ENCODE peak calls at places on chromosomes 1 and 21, in seven cellular contexts. K is fibroblast of pulmonary artery; O is cardiac muscle cell; H is CD8-positive, alpha-beta T cell; N is left ventricle myocardium inferior; S is kidney epithelial cell; E is lower leg skin. Y is an unnamed sample.

GRCh38 chr1:66542811-66543767 is 9.1 kb downstream of the SGIP1 start:
- DNase-seq in N (peak; percentile 72), K (peak; percentile 61), E (peak; percentile 91), H (no peak), O (peak; percentile 49), S (no peak), Y (peak; percentile 94)

GRCh38 chr1:204491653-204492052 is 3.0 kb downstream of the PIK3C2B start:
- DNase-seq in K (no peak), H (no peak), S (no peak), O (no peak), E (no peak), N (no peak), Y (no peak)

GRCh38 chr1:39992229-39992628 is 37.3 kb downstream of the MFSD2A start:
- DNase-seq in S (no peak), O (no peak), K (no peak), H (no peak), N (no peak), E (no peak), Y (no peak)

GRCh38 chr21:23936224-23936623 is 1671.1 kb downstream of the MRPL39 start:
- DNase-seq in K (peak; percentile 33), S (no peak), N (no peak), H (no peak), O (peak; percentile 4), E (no peak), Y (no peak)

GRCh38 chr21:44551290-44552015 is at the start of gene KRTAP10-2:
- DNase-seq in K (no peak), S (no peak), O (no peak), E (peak; percentile 70), H (no peak), N (no peak), Y (no peak)

GRCh38 chr1:230878584-230878975 is 10.3 kb upstream of the C1orf198 start:
- DNase-seq in K (peak; percentile 53), S (no peak), H (no peak), O (peak; percentile 59), N (no peak), E (peak; percentile 91), Y (peak; percentile 95)

GRCh38 chr21:32712043-32712442 is 15.8 kb downstream of the SYNJ1 start:
- DNase-seq in S (no peak), E (no peak), H (no peak), K (no peak), O (no peak), N (no peak), Y (no peak)

GRCh38 chr1:240337795-240338194 is 246.1 kb downstream of the FMN2 start:
- DNase-seq in E (no peak), N (no peak), H (no peak), K (peak; percentile 84), O (peak; percentile 48), S (peak; percentile 71), Y (peak; percentile 92)

GRCh38 chr1:236502579-236502971 is 21.2 kb upstream of the LGALS8 start:
- DNase-seq in S (peak; percentile 60), N (no peak), E (no peak), H (no peak), K (peak; percentile 69), O (peak; percentile 72), Y (peak; percentile 62)

GRCh38 chr1:93925206-93925605 is 16.0 kb upstream of the GCLM start:
- DNase-seq in O (no peak), H (no peak), N (no peak), K (no peak), E (no peak), S (no peak), Y (no peak)

GRCh38 chr1:35555601-35556477 is 1.4 kb downstream of the KIAA0319L start:
- DNase-seq in S (no peak), O (no peak), N (no peak), E (no peak), H (no peak), K (no peak), Y (no peak)

GRCh38 chr1:201702936-201703335 is 126.0 kb upstream of the IPO9 start:
- DNase-seq in N (no peak), S (no peak), O (no peak), K (no peak), E (no peak), H (no peak), Y (peak; percentile 77)

GRCh38 chr1:101308001-101308659 is 71.3 kb downstream of the S1PR1 start:
- DNase-seq in O (no peak), H (no peak), E (no peak), K (no peak), N (no peak), S (no peak), Y (no peak)

GRCh38 chr1:241627453-241628329 is 12.5 kb downstream of the CHML start:
- DNase-seq in N (no peak), K (peak; percentile 88), H (peak; percentile 13), O (peak; percentile 85), S (peak; percentile 67), E (no peak), Y (peak; percentile 80)

GRCh38 chr1:160098852-160099647 is 631 bp upstream of the IGSF8 start:
- DNase-seq in E (peak; percentile 99), N (peak; percentile 98), S (peak; percentile 49), O (peak; percentile 96), K (peak; percentile 92), H (peak; percentile 99), Y (peak; percentile 93)

GRCh38 chr1:76942549-76942948 is 75.3 kb downstream of the ST6GALNAC5 start:
- DNase-seq in O (peak; percentile 25), K (peak; percentile 11), H (no peak), E (no peak), N (no peak), S (no peak), Y (peak; percentile 40)

GRCh38 chr1:201771466-201771865 is 57.5 kb upstream of the IPO9 start:
- DNase-seq in K (peak; percentile 95), H (no peak), E (no peak), S (no peak), O (peak; percentile 93), N (no peak), Y (peak; percentile 73)

GRCh38 chr21:44933938-44934260 is 5.9 kb upstream of the SLX9 start:
- DNase-seq in O (no peak), H (no peak), K (no peak), E (no peak), S (no peak), N (no peak), Y (no peak)

GRCh38 chr1:3678361-3679097 is 26.2 kb downstream of the TP73 start:
- DNase-seq in K (no peak), N (no peak), E (no peak), O (no peak), S (no peak), H (no peak), Y (no peak)

GRCh38 chr1:12615916-12616708 is 1.9 kb downstream of the DHRS3 start:
- DNase-seq in E (peak; percentile 94), H (no peak), S (no peak), O (peak; percentile 57), K (peak; percentile 44), N (peak; percentile 74), Y (peak; percentile 71)

GRCh38 chr1:44421374-44422028 is 16.4 kb downstream of the RNF220 start:
- DNase-seq in E (no peak), H (no peak), S (no peak), K (no peak), O (no peak), N (no peak), Y (no peak)

GRCh38 chr1:172764378-172764777 is 105.5 kb downstream of the FASLG start:
- DNase-seq in N (peak; percentile 16), S (no peak), O (no peak), E (peak; percentile 82), K (no peak), H (peak; percentile 43), Y (no peak)

GRCh38 chr1:225689882-225690459 is 37.0 kb upstream of the ENAH start:
- DNase-seq in H (no peak), E (peak; percentile 40), K (no peak), S (no peak), N (no peak), O (no peak), Y (no peak)

GRCh38 chr1:184002071-184002470 is 35.5 kb downstream of the COLGALT2 start:
- DNase-seq in O (peak; percentile 88), E (no peak), S (peak; percentile 81), K (peak; percentile 91), H (no peak), N (no peak), Y (peak; percentile 73)

GRCh38 chr1:97392701-97393100 is 528.1 kb downstream of the DPYD start:
- DNase-seq in H (no peak), E (no peak), O (peak; percentile 52), N (no peak), S (no peak), K (peak; percentile 33), Y (no peak)

GRCh38 chr1:16981269-16981849 is 939 bp upstream of the MFAP2 start:
- DNase-seq in E (no peak), O (peak; percentile 79), K (peak; percentile 81), S (peak; percentile 74), H (no peak), N (no peak), Y (peak; percentile 44)
- H3K4me3 ChIP-seq in E (no peak overlapping the region), O (no peak overlapping the region), K (peak overlapping the region; percentile 88), S (no peak overlapping the region), H (no peak overlapping the region), N (no peak overlapping the region), Y (no peak overlapping the region)

GRCh38 chr1:206658264-206658980 is 23.1 kb downstream of the DYRK3 start:
- DNase-seq in O (peak; percentile 32), E (no peak), N (peak; percentile 60), K (no peak), H (peak; percentile 24), S (no peak), Y (peak; percentile 47)
- TF ChIP-seq CTCF in O (peak; percentile 78), E (no peak), N (peak; percentile 87), K (peak; percentile 66), H (peak; percentile 96), S (peak; percentile 60), Y (peak; percentile 85)

GRCh38 chr1:154582885-154583284 is 15.3 kb downstream of the CHRNB2 start:
- DNase-seq in K (no peak), E (no peak), S (no peak), N (no peak), O (no peak), H (no peak), Y (no peak)

GRCh38 chr1:154586231-154586630 is 18.7 kb downstream of the CHRNB2 start:
- DNase-seq in H (no peak), S (no peak), O (no peak), N (no peak), K (no peak), E (no peak), Y (no peak)

GRCh38 chr1:154586641-154587040 is 19.1 kb downstream of the CHRNB2 start:
- DNase-seq in H (no peak), K (no peak), S (no peak), E (no peak), N (no peak), O (no peak), Y (no peak)

GRCh38 chr1:154584267-154584994 is 16.9 kb downstream of the CHRNB2 start:
- DNase-seq in S (no peak), O (peak; percentile 18), E (no peak), N (no peak), K (peak; percentile 17), H (no peak), Y (no peak)

GRCh38 chr1:154583691-154584212 is 16.2 kb downstream of the CHRNB2 start:
- DNase-seq in H (no peak), S (no peak), K (peak; percentile 73), N (no peak), E (no peak), O (peak; percentile 74), Y (peak; percentile 58)
- H3K4me3 ChIP-seq in H (no peak overlapping the region), S (no peak overlapping the region), K (no peak overlapping the region), N (no peak overlapping the region), E (no peak overlapping the region), O (no peak overlapping the region), Y (no peak overlapping the region)

DNA sequence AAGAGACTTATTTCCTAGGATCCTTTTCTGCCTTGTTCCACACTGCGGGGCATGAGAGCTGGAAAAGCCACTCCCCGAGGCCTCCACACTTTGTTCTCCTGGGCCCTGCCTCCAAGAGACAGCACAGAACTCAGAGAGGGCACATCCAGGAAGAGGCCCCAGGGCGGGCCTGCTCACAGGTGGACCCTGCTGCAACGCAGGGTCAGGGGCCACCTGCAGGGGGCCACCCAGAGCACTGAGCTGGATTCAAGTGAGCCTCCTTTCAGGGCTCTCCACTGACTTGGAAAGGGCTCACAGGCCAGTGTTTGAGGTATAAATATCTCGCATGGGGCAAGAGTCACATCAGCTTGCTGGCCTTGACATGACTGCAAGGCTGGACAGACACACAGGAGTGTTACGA is 4.8 kb downstream of the RGS16 start:
- DNase-seq in N (no peak), H (no peak), K (no peak), E (peak; percentile 61), O (no peak), S (no peak), Y (no peak)
- TF ChIP-seq CTCF in N (peak; percentile 47), H (peak; percentile 38), K (peak; percentile 32), E (no peak), O (peak; percentile 45), S (peak; percentile 39), Y (peak; percentile 44)

Y was measured in fibroblast of villous mesenchyme.